ENCODE peak calls at places on chromosomes 13 and 19, in eight cellular contexts. E is retina; C is activated naive CD8-positive, alpha-beta T cell treated with anti-CD3 and anti-CD28 coated beads, Interleukin-2, amount 50 U/mL, for 24 hours; O is NCI-H510A; S is AG04450; G is activated gamma-delta T cell treated with Interleukin-2 at 50 U/mL for 16 hours; I is fibroblast of mammary gland; J is ELF-1. N is an unnamed sample.

GRCh38 chr13:21060063-21060826 is 1.1 kb downstream of the LATS2 start:
- DNase-seq in E (peak; percentile 68), G (no peak), S (no peak), O (no peak), J (peak; percentile 64), C (no peak), I (peak; percentile 48), N (peak; percentile 33)

GRCh38 chr19:56868446-56868845 is 27.9 kb upstream of the PEG3 start:
- DNase-seq in E (no peak), I (no peak), C (no peak), J (no peak), S (no peak), O (no peak), G (no peak), N (no peak)

GRCh38 chr19:35066691-35067563 is 25.4 kb downstream of the HPN start:
- DNase-seq in I (peak; percentile 79), C (peak; percentile 95), O (no peak), S (peak; percentile 55), J (peak; percentile 94), G (peak; percentile 92), E (peak; percentile 83), N (peak; percentile 79)

GRCh38 chr19:53978975-53979801 is 12.2 kb upstream of the CACNG6 start:
- DNase-seq in C (no peak), I (no peak), O (no peak), J (no peak), G (no peak), S (no peak), E (no peak), N (no peak)

GRCh38 chr19:47661161-47661560 is 52.1 kb upstream of the EHD2 start:
- DNase-seq in J (no peak), I (peak; percentile 94), C (no peak), S (no peak), O (no peak), E (no peak), G (no peak), N (no peak)

GRCh38 chr13:112722433-112723250 is 32.8 kb downstream of the ATP11A start:
- DNase-seq in I (peak; percentile 66), S (peak; percentile 90), C (no peak), J (peak; percentile 75), G (no peak), O (peak; percentile 35), E (no peak), N (peak; percentile 85)

GRCh38 chr13:39023316-39023715 is 14.6 kb downstream of the PROSER1 start:
- DNase-seq in E (no peak), C (no peak), S (no peak), I (peak; percentile 54), O (no peak), J (peak; percentile 53), G (no peak), N (no peak)

GRCh38 chr19:11324079-11324661 is 15.3 kb downstream of the RAB3D start:
- DNase-seq in I (peak; percentile 94), E (no peak), C (peak; percentile 37), G (no peak), S (peak; percentile 65), J (peak; percentile 36), O (peak; percentile 48), N (peak; percentile 97)

GRCh38 chr19:35017507-35017906 is 12.8 kb upstream of the SCN1B start:
- DNase-seq in G (no peak), E (no peak), I (no peak), C (no peak), S (no peak), J (no peak), O (no peak), N (no peak)

GRCh38 chr19:862529-863304 is 3.3 kb downstream of the CFD start:
- DNase-seq in G (peak; percentile 76), E (peak; percentile 38), C (peak; percentile 79), O (no peak), I (peak; percentile 33), J (peak; percentile 85), S (no peak), N (peak; percentile 58)